ENCODE peak calls at places on chromosomes 3 and 15, in six cellular contexts. Z, Q, S, V, T and N are unnamed samples.

GRCh38 chr3:22962244-22962643 is 240.9 kb upstream of the UBE2E2 start:
- DNase-seq in Q (no peak), V (no peak), T (no peak), Z (no peak), S (no peak), N (no peak)

GRCh38 chr3:46934067-46934466 is 42.5 kb downstream of the CCDC12 start:
- DNase-seq in S (no peak), Q (no peak), T (no peak), V (no peak), Z (no peak), N (no peak)

GRCh38 chr3:71879089-71879488 is 94.1 kb upstream of the PROK2 start:
- DNase-seq in T (no peak), V (no peak), Z (no peak), Q (no peak), S (no peak), N (no peak)

GRCh38 chr3:197487911-197488391 is 67.8 kb downstream of the BDH1 start:
- DNase-seq in S (peak), Q (peak), Z (no peak), T (peak), V (peak), N (no peak)

GRCh38 chr3:157369712-157370447 is 66.8 kb upstream of the PTX3 start:
- DNase-seq in S (no peak), T (no peak), Q (peak), V (no peak), Z (no peak), N (no peak)

GRCh38 chr3:128081846-128082245 is 29.6 kb downstream of the SEC61A1 start:
- DNase-seq in S (peak), Z (no peak), T (no peak), V (no peak), Q (peak), N (no peak)

GRCh38 chr3:183980408-183980807 is 37.3 kb downstream of the ABCC5 start:
- DNase-seq in V (no peak), Q (no peak), S (no peak), Z (no peak), T (peak), N (no peak)

GRCh38 chr15:45546789-45547188 is 24.2 kb upstream of the SLC30A4 start:
- DNase-seq in Q (no peak), Z (no peak), V (no peak), T (no peak), S (no peak), N (no peak)

GRCh38 chr15:25060996-25061620 is 106.3 kb downstream of the SNRPN start:
- DNase-seq in V (no peak), Z (no peak), S (no peak), Q (no peak), T (no peak), N (no peak)

GRCh38 chr3:107919239-107919638 is 171.6 kb downstream of the CD47 start:
- DNase-seq in Q (no peak), S (no peak), T (no peak), Z (no peak), V (no peak), N (no peak)

GRCh38 chr15:67176195-67176971 is 78.1 kb downstream of the AAGAB start:
- DNase-seq in Q (no peak), V (peak), S (no peak), Z (no peak), T (peak), N (no peak)

GRCh38 chr3:104273046-104273649 is 1093.6 kb upstream of the ALCAM start:
- DNase-seq in S (peak), T (peak), Q (peak), V (no peak), Z (no peak), N (no peak)

GRCh38 chr15:86743283-86743903 is 663.7 kb downstream of the AGBL1 start:
- DNase-seq in V (peak), S (no peak), Q (peak), Z (peak), T (peak), N (no peak)

GRCh38 chr3:67896130-67896529 is 241.7 kb upstream of the SUCLG2 start:
- DNase-seq in S (no peak), T (peak), Q (no peak), Z (no peak), V (no peak), N (no peak)

GRCh38 chr3:188956839-188957489 is 214.8 kb upstream of the TPRG1 start:
- DNase-seq in Z (no peak), Q (peak), V (no peak), S (peak), T (peak), N (no peak)

GRCh38 chr15:91116379-91117067 is 16.5 kb downstream of the SV2B start:
- DNase-seq in T (no peak), V (no peak), S (peak), Z (no peak), Q (no peak), N (no peak)

GRCh38 chr3:15974647-15975046 is 176.9 kb upstream of the ANKRD28 start:
- DNase-seq in Z (no peak), S (no peak), T (no peak), Q (peak), V (no peak), N (no peak)

GRCh38 chr3:156604642-156605144 is 49.8 kb upstream of the SSR3 start:
- DNase-seq in T (no peak), S (no peak), Z (no peak), V (no peak), Q (no peak), N (no peak)

GRCh38 chr15:60972301-60972700 is 256.8 kb downstream of the RORA start:
- DNase-seq in Q (no peak), V (no peak), S (peak), Z (no peak), T (no peak), N (no peak)

GRCh38 chr3:140386357-140387100 is 291.3 kb upstream of the TRIM42 start:
- DNase-seq in Z (no peak), Q (no peak), S (no peak), T (no peak), V (no peak), N (no peak)

GRCh38 chr3:150547045-150547753 is 612 bp downstream of the EIF2A start:
- DNase-seq in V (no peak), S (no peak), Z (no peak), Q (peak), T (peak), N (no peak)

GRCh38 chr3:31295150-31295765 is 237.5 kb upstream of the STT3B start:
- DNase-seq in Q (no peak), V (no peak), Z (no peak), S (no peak), T (no peak), N (no peak)

GRCh38 chr3:23877324-23877980 is 39.3 kb downstream of the NKIRAS1 start:
- DNase-seq in S (peak), Z (no peak), V (no peak), Q (peak), T (no peak), N (no peak)

GRCh38 chr3:43733459-43734384 is 43.0 kb downstream of the ABHD5 start:
- DNase-seq in V (peak), Z (no peak), T (no peak), S (peak), Q (no peak), N (no peak)

GRCh38 chr15:53978248-53978906 is at the start of gene UNC13C:
- DNase-seq in Q (peak), Z (no peak), T (peak), S (peak), V (peak), N (no peak)

GRCh38 chr15:32879980-32880379 is 162.2 kb downstream of the GREM1 start:
- DNase-seq in S (no peak), V (no peak), Z (no peak), T (no peak), Q (no peak), N (no peak)

GRCh38 chr15:83846847-83847246 is 192.9 kb downstream of the ADAMTSL3 start:
- DNase-seq in S (peak), T (peak), Q (no peak), Z (no peak), V (no peak), N (no peak)

GRCh38 chr3:136818191-136818850 is 605 bp upstream of the SLC35G2 start:
- DNase-seq in T (no peak), Z (no peak), V (peak), S (peak), Q (peak), N (peak)

GRCh38 chr3:172751188-172751571 is 654 bp downstream of the ECT2 start:
- DNase-seq in S (peak), T (peak), Q (peak), V (no peak), Z (no peak), N (no peak)

GRCh38 chr3:188553569-188553968 is 399.6 kb downstream of the LPP start:
- DNase-seq in T (no peak), Q (no peak), S (no peak), V (no peak), Z (peak), N (no peak)

GRCh38 chr3:11159421-11159904 is 5.2 kb downstream of the HRH1 start:
- DNase-seq in S (peak), V (no peak), Z (no peak), Q (no peak), T (peak), N (no peak)

GRCh38 chr3:58270485-58270884 is 32.9 kb downstream of the ABHD6 start:
- DNase-seq in S (no peak), Q (no peak), T (no peak), Z (no peak), V (no peak), N (no peak)

GRCh38 chr15:53068671-53069070 is 278.5 kb upstream of the ONECUT1 start:
- DNase-seq in V (no peak), Q (no peak), S (no peak), Z (no peak), T (no peak), N (no peak)

GRCh38 chr3:39415983-39416382 is 9.5 kb downstream of the RPSA start:
- DNase-seq in T (no peak), Q (peak), V (no peak), S (no peak), Z (no peak), N (no peak)

GRCh38 chr3:137012097-137012501 is 54.3 kb downstream of the IL20RB start:
- DNase-seq in Q (no peak), Z (no peak), V (no peak), T (no peak), S (peak), N (no peak)

GRCh38 chr3:113747719-113748046 is 848 bp downstream of the ATP6V1A start:
- DNase-seq in Q (no peak), S (no peak), V (no peak), Z (no peak), T (no peak), N (no peak)

GRCh38 chr3:113746955-113747718 is at the start of gene ATP6V1A:
- DNase-seq in T (peak), S (no peak), Q (peak), V (peak), Z (peak), N (peak)

GRCh38 chr3:113744941-113745272 is 1.1 kb downstream of the NAA50 start:
- DNase-seq in V (no peak), T (no peak), S (no peak), Q (no peak), Z (no peak), N (no peak)

GRCh38 chr3:113746069-113746954 is at the start of gene NAA50:
- DNase-seq in Q (peak), T (peak), S (peak), Z (peak), V (peak), N (peak)

DNA sequence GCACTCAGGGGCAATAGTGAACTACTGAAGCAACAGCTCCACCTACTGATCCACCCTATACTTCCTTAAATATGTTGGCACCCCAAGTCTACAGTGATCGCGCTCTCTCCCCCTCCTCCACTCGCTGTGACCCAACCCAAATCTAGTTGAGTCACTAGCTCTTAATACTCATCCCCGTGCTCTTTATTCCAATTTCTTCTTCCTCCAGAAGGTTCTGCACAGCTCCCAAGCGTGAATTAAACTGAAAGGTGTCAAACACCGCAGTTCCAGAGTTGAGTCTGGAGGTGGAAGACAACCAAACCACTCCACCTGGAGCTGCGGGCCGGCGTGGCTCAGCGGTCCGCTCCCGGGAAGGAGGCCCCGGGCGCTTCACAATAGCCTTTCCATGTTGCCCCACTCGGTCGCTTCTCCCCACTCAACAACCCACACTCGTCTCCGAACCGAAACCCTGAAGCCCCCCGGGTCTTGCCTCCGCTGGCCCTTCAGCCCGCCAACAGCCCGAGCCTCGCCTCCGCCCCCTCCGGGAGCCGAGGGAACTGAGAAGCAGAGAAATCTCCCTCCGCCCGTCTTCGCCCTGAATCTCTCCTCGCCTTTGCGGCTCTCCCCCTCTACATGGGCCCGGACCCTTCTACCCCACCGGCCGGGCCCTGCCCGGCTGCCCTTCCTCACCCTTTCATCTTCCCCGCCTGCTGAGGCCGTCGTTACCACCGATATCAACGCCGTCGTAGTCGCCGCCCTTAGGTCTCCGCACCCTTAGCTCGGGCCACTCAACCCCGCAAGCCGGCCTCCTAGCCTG is 578 bp downstream of the NAA50 start:
- DNase-seq in Q (peak), S (peak), V (peak), T (peak), Z (peak), N (peak)
- TF ChIP-seq CTCF in Q (peak), S (peak), V (peak), T (peak), Z (peak), N (no peak)

GRCh38 chr15:50358805-50359204 is 3.8 kb upstream of the GABPB1 start:
- DNase-seq in V (no peak), Z (no peak), T (peak), S (peak), Q (peak), N (no peak)
- TF ChIP-seq CTCF in V (peak), Z (no peak), T (peak), S (peak), Q (peak), N (no peak)

GRCh38 chr3:98903705-98904481 is 2.4 kb upstream of the DCBLD2 start:
- DNase-seq in Q (no peak), V (no peak), T (no peak), Z (no peak), S (no peak), N (no peak)
- TF ChIP-seq CTCF in Q (no peak), V (no peak), T (no peak), Z (no peak), S (peak), N (no peak)

GRCh38 chr15:29695486-29696167 is 126.6 kb downstream of the TJP1 start:
- DNase-seq in S (no peak), V (no peak), Z (no peak), T (no peak), Q (peak), N (no peak)
- TF ChIP-seq CTCF in S (no peak), V (no peak), Z (no peak), T (no peak), Q (peak), N (no peak)

DNA sequence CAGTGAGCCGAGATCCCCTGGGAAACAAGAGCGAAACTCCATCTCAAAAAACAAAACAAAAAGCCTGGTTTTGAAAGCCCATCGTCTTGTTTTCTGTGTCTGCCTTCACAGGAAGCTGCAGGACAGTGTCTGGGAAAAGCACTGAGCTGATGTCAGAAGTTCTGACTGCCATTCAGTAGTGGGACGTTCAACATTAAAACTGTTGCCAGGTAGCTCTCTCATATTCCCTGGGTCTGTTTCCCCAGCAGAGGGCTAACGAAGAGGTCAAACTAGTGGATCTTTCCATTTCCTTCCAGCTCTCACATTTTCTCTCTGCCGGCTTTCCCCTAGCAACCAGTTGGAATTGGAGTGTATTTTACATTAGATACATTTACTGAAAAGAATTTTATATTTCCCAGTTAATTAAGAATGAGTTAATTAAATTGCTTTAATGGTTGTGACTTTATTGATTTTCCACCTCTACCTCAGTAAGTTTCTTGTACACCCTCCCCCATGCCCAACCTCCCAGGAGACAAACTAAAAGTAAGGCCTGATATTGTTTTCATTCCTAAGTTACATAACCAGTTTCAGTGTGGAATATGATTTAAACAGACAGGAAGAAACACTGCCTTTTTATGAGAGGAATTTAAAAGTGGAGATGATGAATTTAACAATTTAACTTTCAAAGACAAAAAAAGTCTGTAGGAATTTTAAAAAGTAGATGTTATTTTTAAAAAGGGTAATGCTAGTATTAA is 29.9 kb downstream of the RCN2 start:
- DNase-seq in T (no peak), Z (no peak), Q (no peak), V (no peak), S (no peak), N (no peak)
- TF ChIP-seq CTCF in T (no peak), Z (no peak), Q (no peak), V (peak), S (no peak), N (no peak)